ENCODE peak calls at places on chromosome 20, in seven cellular contexts. R, A, U, B, O, L and Q are unnamed samples.

GRCh38 chr20:48599748-48600469 is 227.9 kb downstream of the PREX1 start:
- DNase-seq in R (no peak), A (no peak), U (no peak), B (no peak), O (no peak), L (no peak), Q (peak)

GRCh38 chr20:12965880-12966270 is 42.9 kb upstream of the SPTLC3 start:
- DNase-seq in R (no peak), A (no peak), U (no peak), B (no peak), O (no peak), L (no peak), Q (no peak)

GRCh38 chr20:48339986-48340884 is 487.6 kb downstream of the PREX1 start:
- DNase-seq in R (no peak), A (no peak), U (no peak), B (no peak), O (no peak), L (no peak), Q (no peak)

GRCh38 chr20:38674178-38675133 is 49.8 kb upstream of the SLC32A1 start:
- DNase-seq in R (no peak), A (no peak), U (peak), B (peak), O (no peak), L (peak), Q (peak)

GRCh38 chr20:2234788-2235187 is 61.0 kb upstream of the TGM3 start:
- DNase-seq in R (no peak), A (no peak), U (no peak), B (no peak), O (no peak), L (no peak), Q (peak)

GRCh38 chr20:16260911-16261310 is 312.3 kb downstream of the KIF16B start:
- DNase-seq in R (no peak), A (no peak), U (no peak), B (no peak), O (no peak), L (no peak), Q (no peak)

GRCh38 chr20:3927486-3928291 is 38.5 kb downstream of the PANK2 start:
- DNase-seq in R (no peak), A (no peak), U (peak), B (no peak), O (no peak), L (peak), Q (no peak)

GRCh38 chr20:4113546-4113945 is 98.2 kb upstream of the RNF24 start:
- DNase-seq in R (no peak), A (no peak), U (no peak), B (no peak), O (no peak), L (peak), Q (no peak)

GRCh38 chr20:48523191-48523757 is 304.5 kb downstream of the PREX1 start:
- DNase-seq in R (peak), A (peak), U (peak), B (no peak), O (no peak), L (peak), Q (peak)

GRCh38 chr20:43840382-43841070 is 74.1 kb upstream of the TOX2 start:
- DNase-seq in R (peak), A (peak), U (peak), B (no peak), O (no peak), L (peak), Q (peak)

GRCh38 chr20:58349586-58349985 is 39.4 kb upstream of the VAPB start:
- DNase-seq in R (no peak), A (peak), U (peak), B (no peak), O (no peak), L (no peak), Q (no peak)

GRCh38 chr20:7094438-7094997 is 327.0 kb downstream of the BMP2 start:
- DNase-seq in R (peak), A (peak), U (peak), B (peak), O (no peak), L (peak), Q (peak)

GRCh38 chr20:22825546-22825945 is 209.6 kb upstream of the SSTR4 start:
- DNase-seq in R (no peak), A (no peak), U (no peak), B (no peak), O (no peak), L (no peak), Q (no peak)

GRCh38 chr20:22827916-22828315 is 207.2 kb upstream of the SSTR4 start:
- DNase-seq in R (no peak), A (peak), U (no peak), B (no peak), O (no peak), L (no peak), Q (no peak)

GRCh38 chr20:22825076-22825475 is 210.0 kb upstream of the SSTR4 start:
- DNase-seq in R (no peak), A (no peak), U (peak), B (no peak), O (no peak), L (no peak), Q (no peak)

GRCh38 chr20:22824077-22824476 is 211.0 kb upstream of the SSTR4 start:
- DNase-seq in R (no peak), A (no peak), U (no peak), B (no peak), O (no peak), L (no peak), Q (no peak)

DNA sequence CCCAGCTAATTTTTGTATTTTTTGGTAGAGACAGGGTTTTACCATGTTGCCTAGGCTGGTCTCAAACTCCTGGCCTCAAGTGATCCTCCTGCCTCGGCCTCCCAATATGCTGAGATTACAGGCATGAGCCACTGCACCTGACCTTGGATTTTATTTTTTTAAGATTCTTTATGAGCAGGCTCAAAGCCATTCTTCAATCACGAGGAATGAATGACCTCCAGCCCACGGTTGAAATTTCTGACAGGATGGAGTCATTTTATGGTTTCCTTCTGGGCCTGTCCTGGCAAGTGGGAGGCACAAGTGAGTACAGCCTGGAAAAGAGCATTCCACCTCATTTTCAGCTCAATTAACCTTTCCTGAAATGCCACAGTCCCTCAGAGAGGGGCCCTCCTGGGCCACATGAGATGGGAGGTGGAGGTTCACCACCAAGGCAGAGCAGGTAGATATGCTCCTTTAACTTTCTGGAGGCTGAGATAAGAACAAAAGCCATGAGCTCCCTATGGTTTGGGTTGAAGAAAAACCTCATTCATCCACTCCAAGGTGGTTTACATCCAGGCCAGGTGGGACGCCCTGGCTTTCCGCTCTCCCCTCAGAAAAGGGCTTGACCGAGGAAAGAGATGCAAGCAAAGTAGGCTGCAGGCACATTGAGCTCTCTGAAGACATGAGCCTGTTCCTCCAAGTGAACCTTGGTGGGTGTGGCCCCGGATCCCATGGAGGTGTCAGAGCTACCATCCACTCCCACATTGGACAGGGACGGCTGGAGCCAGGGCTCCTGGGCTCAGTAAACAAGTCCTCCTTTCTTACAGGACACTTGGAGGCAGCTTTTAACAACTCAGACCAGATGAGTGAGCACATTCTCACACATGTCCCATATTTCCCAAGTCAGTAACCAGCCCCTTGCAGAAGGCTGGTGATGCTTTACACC is 208.5 kb upstream of the SSTR4 start:
- DNase-seq in R (no peak), A (no peak), U (no peak), B (peak), O (no peak), L (no peak), Q (no peak)
- TF ChIP-seq USF2 in R (no peak), A (no peak), U (no peak), B (no peak), O (no peak), L (no peak), Q (no peak)

DNA sequence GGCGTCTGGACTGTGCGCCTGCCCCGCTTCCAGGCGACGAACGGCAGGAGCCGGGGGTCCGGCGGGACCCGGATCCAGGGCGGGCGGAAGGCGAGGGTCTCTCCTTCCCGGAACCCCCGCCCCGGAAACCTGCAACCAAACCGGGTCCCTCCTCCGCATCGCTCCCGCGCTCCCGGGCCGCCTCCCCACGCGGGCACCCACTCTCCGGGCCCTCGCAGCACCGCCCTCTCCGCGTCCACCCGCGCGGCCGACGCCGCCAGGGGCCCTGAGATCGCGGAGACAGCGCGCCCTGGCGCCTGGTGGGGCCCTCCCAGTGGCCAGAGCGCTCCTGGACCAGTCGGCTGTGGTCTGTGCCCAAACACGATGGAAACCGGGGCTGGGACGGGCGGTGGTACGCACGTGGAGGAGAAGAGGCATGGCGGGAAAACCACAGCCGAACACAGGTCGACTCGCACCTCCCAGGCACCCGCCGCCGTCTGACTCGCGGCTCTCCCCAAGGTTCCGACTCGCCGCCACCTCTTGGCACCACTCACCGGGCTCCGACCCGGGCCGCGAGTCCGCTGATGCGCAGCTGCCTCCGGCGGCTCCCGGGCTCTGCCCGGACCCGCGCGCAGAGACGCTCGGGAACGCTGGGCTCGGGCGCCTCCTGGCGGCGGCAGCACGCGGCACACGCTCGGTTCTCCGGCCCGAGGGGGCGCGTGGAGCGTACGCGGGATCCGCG is 7.9 kb downstream of the NKX2-2 start:
- DNase-seq in R (no peak), A (peak), U (peak), B (peak), O (no peak), L (peak), Q (peak)
- TF ChIP-seq USF2 in R (no peak), A (no peak), U (no peak), B (no peak), O (no peak), L (no peak), Q (no peak)

DNA sequence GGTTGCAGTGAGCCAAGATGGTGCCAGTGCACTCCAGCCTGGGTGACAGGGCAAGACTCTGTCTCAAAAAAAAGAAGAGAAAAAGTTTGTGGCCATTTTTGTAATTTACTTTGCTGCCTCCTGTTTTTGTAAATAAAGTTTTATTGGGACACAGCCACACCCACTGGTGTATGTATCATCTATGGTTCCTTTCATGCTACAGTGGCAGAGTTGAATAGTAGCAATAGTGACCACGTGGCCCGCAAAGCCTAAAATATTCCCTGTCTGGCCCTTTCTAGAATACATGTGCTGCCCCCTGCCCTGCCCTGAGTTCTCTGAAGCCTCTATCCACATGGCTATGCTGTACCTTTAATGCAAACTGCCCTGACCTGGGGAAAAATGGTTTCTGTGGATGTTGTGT is 75.3 kb upstream of the ZNF133 start:
- DNase-seq in R (no peak), A (no peak), U (no peak), B (no peak), O (no peak), L (peak), Q (no peak)
- TF ChIP-seq USF2 in R (no peak), A (no peak), U (no peak), B (no peak), O (no peak), L (no peak), Q (no peak)

DNA sequence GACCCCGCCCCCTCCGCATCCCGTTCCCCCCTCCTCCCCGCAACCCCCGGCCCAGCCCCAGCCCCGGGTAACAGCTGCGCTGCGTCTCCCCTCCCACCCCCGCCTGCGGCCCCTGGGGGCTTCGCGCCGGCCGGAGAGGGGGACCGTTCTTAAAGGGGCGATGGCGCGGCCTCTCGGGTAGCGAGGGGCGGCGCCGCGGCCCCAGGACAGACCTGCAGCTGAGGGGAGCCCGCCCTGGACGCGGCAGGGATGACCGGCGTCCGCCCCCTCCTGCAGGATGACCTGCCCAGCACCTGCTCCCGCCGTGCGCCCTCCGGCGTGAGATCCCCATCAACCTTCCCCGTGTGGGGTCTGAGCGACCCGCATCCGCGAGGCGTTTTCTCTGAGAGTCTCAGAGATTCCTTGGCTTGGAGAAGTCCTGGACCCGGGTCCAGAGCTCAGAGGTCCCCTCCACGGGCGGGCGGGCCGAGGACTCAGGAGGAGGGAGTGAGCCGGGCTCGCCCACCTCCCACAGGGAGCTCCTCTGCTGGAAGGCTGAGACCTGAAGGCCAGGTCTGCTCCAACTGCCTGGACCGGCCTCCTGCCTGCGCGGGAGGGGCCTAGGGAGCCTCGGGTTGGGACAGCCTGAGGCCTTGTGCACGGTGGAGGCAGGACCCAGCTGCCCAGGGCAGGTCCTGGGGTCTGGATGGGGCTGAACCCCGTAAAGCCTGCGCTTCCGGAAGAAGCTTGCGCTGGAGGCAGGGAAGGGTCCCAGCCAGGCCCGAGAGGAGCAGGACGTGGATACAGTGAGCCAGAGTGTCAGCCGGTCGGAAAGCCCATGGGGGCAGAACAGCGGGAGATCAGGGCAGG is 497 bp upstream of the NKAIN4 start:
- DNase-seq in R (no peak), A (no peak), U (no peak), B (no peak), O (no peak), L (peak), Q (peak)
- TF ChIP-seq USF2 in R (no peak), A (no peak), U (no peak), B (no peak), O (no peak), L (no peak), Q (no peak)

GRCh38 chr20:63696311-63696627 is 183 bp upstream of the TNFRSF6B start:
- DNase-seq in R (no peak), A (no peak), U (no peak), B (no peak), O (no peak), L (no peak), Q (peak)

GRCh38 chr20:63693975-63694595 is 2.4 kb upstream of the TNFRSF6B start:
- DNase-seq in R (no peak), A (no peak), U (no peak), B (no peak), O (no peak), L (no peak), Q (no peak)

GRCh38 chr20:63695419-63696310 is 787 bp upstream of the TNFRSF6B start:
- DNase-seq in R (no peak), A (no peak), U (no peak), B (no peak), O (no peak), L (no peak), Q (no peak)

GRCh38 chr20:63693079-63693974 is 3.1 kb upstream of the TNFRSF6B start:
- DNase-seq in R (no peak), A (no peak), U (no peak), B (no peak), O (no peak), L (no peak), Q (no peak)

GRCh38 chr20:63694596-63695418 is 1.6 kb upstream of the TNFRSF6B start:
- DNase-seq in R (no peak), A (no peak), U (no peak), B (no peak), O (no peak), L (no peak), Q (no peak)
- TF ChIP-seq USF2 in R (no peak), A (no peak), U (no peak), B (no peak), O (no peak), L (no peak), Q (no peak)